ENCODE peak calls at places on chromosomes 16 and 17, in seven cellular contexts. One of them, this sample, is unnamed.
A peak's percentile ranks its signal among the peaks of the same experiment; 100 is the strongest.

GRCh38 chr16:23408242-23409201 is 44.5 kb downstream of the COG7 start:
- DNase-seq in NCI-H774: peak; percentile 35
- DNase-seq in T1000: no peak
- DNase-seq in NCI-H1105: peak; percentile 57
- DNase-seq in heart left ventricle: peak; percentile 68
- DNase-seq in MM.1S: no peak
- DNase-seq in mammary epithelial cell: no peak
- DNase-seq in this sample: no peak

GRCh38 chr16:75238132-75238852 is 13.1 kb downstream of the BCAR1 start:
- DNase-seq in heart left ventricle: peak; percentile 90
- DNase-seq in T1000: peak; percentile 65
- DNase-seq in MM.1S: no peak
- DNase-seq in NCI-H1105: no peak
- DNase-seq in NCI-H774: no peak
- DNase-seq in mammary epithelial cell: no peak
- DNase-seq in this sample: no peak

GRCh38 chr16:24540575-24541240 is 1.3 kb downstream of the RBBP6 start:
- DNase-seq in T1000: no peak
- DNase-seq in NCI-H774: no peak
- DNase-seq in NCI-H1105: no peak
- DNase-seq in mammary epithelial cell: peak; percentile 37
- DNase-seq in heart left ventricle: no peak
- DNase-seq in MM.1S: peak; percentile 49
- DNase-seq in this sample: no peak

GRCh38 chr17:10745231-10745630 is 15.4 kb upstream of the TMEM220 start:
- DNase-seq in T1000: no peak
- DNase-seq in MM.1S: no peak
- DNase-seq in NCI-H774: no peak
- DNase-seq in mammary epithelial cell: no peak
- DNase-seq in NCI-H1105: no peak
- DNase-seq in heart left ventricle: no peak
- DNase-seq in this sample: peak; percentile 26

GRCh38 chr17:39125143-39125875 is 26.1 kb downstream of the PLXDC1 start:
- DNase-seq in T1000: no peak
- DNase-seq in mammary epithelial cell: no peak
- DNase-seq in heart left ventricle: no peak
- DNase-seq in MM.1S: no peak
- DNase-seq in NCI-H1105: no peak
- DNase-seq in NCI-H774: no peak
- DNase-seq in this sample: no peak

GRCh38 chr17:45411348-45412105 is 21.1 kb downstream of the ARHGAP27 start:
- DNase-seq in MM.1S: no peak
- DNase-seq in T1000: no peak
- DNase-seq in mammary epithelial cell: no peak
- DNase-seq in heart left ventricle: peak; percentile 70
- DNase-seq in NCI-H774: no peak
- DNase-seq in NCI-H1105: no peak
- DNase-seq in this sample: peak; percentile 69

GRCh38 chr17:47810200-47810821 is 11.3 kb downstream of the OSBPL7 start:
- DNase-seq in mammary epithelial cell: peak; percentile 96
- DNase-seq in NCI-H774: no peak
- DNase-seq in heart left ventricle: no peak
- DNase-seq in NCI-H1105: no peak
- DNase-seq in T1000: peak; percentile 62
- DNase-seq in MM.1S: no peak
- DNase-seq in this sample: no peak

GRCh38 chr17:74883241-74883750 is 10.1 kb downstream of the FADS6 start:
- DNase-seq in mammary epithelial cell: no peak
- DNase-seq in MM.1S: no peak
- DNase-seq in heart left ventricle: peak; percentile 51
- DNase-seq in NCI-H1105: no peak
- DNase-seq in T1000: no peak
- DNase-seq in NCI-H774: no peak
- DNase-seq in this sample: no peak

GRCh38 chr17:17035490-17035889 is 6.8 kb upstream of the MPRIP start:
- DNase-seq in mammary epithelial cell: no peak
- DNase-seq in T1000: no peak
- DNase-seq in NCI-H1105: no peak
- DNase-seq in MM.1S: no peak
- DNase-seq in heart left ventricle: no peak
- DNase-seq in NCI-H774: no peak
- DNase-seq in this sample: no peak

GRCh38 chr17:40433551-40434384 is 9.5 kb upstream of the IGFBP4 start:
- DNase-seq in NCI-H774: no peak
- DNase-seq in T1000: no peak
- DNase-seq in MM.1S: no peak
- DNase-seq in mammary epithelial cell: no peak
- DNase-seq in heart left ventricle: no peak
- DNase-seq in NCI-H1105: no peak
- DNase-seq in this sample: no peak

GRCh38 chr17:79971651-79972050 is 64.0 kb downstream of the TBC1D16 start:
- DNase-seq in T1000: no peak
- DNase-seq in NCI-H1105: no peak
- DNase-seq in heart left ventricle: no peak
- DNase-seq in mammary epithelial cell: no peak
- DNase-seq in NCI-H774: no peak
- DNase-seq in MM.1S: no peak
- DNase-seq in this sample: no peak

GRCh38 chr17:47669060-47669459 is 19.3 kb downstream of the KPNB1 start:
- DNase-seq in T1000: no peak
- DNase-seq in NCI-H774: no peak
- DNase-seq in MM.1S: no peak
- DNase-seq in NCI-H1105: no peak
- DNase-seq in mammary epithelial cell: no peak
- DNase-seq in heart left ventricle: no peak
- DNase-seq in this sample: no peak

GRCh38 chr17:65332779-65333178 is 195.6 kb downstream of the RGS9 start:
- DNase-seq in heart left ventricle: no peak
- DNase-seq in MM.1S: no peak
- DNase-seq in NCI-H1105: no peak
- DNase-seq in T1000: no peak
- DNase-seq in mammary epithelial cell: no peak
- DNase-seq in NCI-H774: no peak
- DNase-seq in this sample: no peak

GRCh38 chr16:66359811-66360608 is 6.5 kb upstream of the CDH5 start:
- DNase-seq in T1000: no peak
- DNase-seq in NCI-H1105: no peak
- DNase-seq in NCI-H774: no peak
- DNase-seq in MM.1S: no peak
- DNase-seq in heart left ventricle: peak; percentile 70
- DNase-seq in mammary epithelial cell: no peak
- DNase-seq in this sample: no peak

GRCh38 chr17:50272246-50272645 is 2.0 kb upstream of the TMEM92 start:
- DNase-seq in NCI-H1105: no peak
- DNase-seq in T1000: no peak
- DNase-seq in mammary epithelial cell: no peak
- DNase-seq in NCI-H774: no peak
- DNase-seq in MM.1S: no peak
- DNase-seq in heart left ventricle: peak; percentile 14
- DNase-seq in this sample: no peak

GRCh38 chr17:78130439-78131101 is at the start of gene TMC8:
- DNase-seq in NCI-H1105: no peak
- DNase-seq in NCI-H774: no peak
- DNase-seq in T1000: no peak
- DNase-seq in MM.1S: peak; percentile 91
- DNase-seq in mammary epithelial cell: no peak
- DNase-seq in heart left ventricle: no peak
- DNase-seq in this sample: peak; percentile 69

GRCh38 chr17:58991718-58992331 is 114.9 kb downstream of the TRIM37 start:
- DNase-seq in NCI-H1105: no peak
- DNase-seq in mammary epithelial cell: no peak
- DNase-seq in T1000: no peak
- DNase-seq in MM.1S: no peak
- DNase-seq in NCI-H774: no peak
- DNase-seq in heart left ventricle: no peak
- DNase-seq in this sample: no peak

GRCh38 chr16:81214745-81215166 is 23.7 kb upstream of the BCO1 start:
- DNase-seq in mammary epithelial cell: no peak
- DNase-seq in NCI-H774: no peak
- DNase-seq in T1000: no peak
- DNase-seq in NCI-H1105: no peak
- DNase-seq in MM.1S: no peak
- DNase-seq in heart left ventricle: no peak
- DNase-seq in this sample: no peak

GRCh38 chr17:33901085-33901484 is 354.0 kb upstream of the CCL2 start:
- DNase-seq in T1000: no peak
- DNase-seq in MM.1S: no peak
- DNase-seq in mammary epithelial cell: no peak
- DNase-seq in heart left ventricle: no peak
- DNase-seq in NCI-H774: no peak
- DNase-seq in NCI-H1105: no peak
- DNase-seq in this sample: no peak

GRCh38 chr17:73645050-73645871 is 1.0 kb upstream of the SDK2 start:
- DNase-seq in T1000: no peak
- DNase-seq in NCI-H1105: peak; percentile 74
- DNase-seq in heart left ventricle: peak; percentile 65
- DNase-seq in MM.1S: no peak
- DNase-seq in mammary epithelial cell: peak; percentile 66
- DNase-seq in NCI-H774: peak; percentile 83
- DNase-seq in this sample: no peak

GRCh38 chr17:49952912-49953497 is 16.0 kb upstream of the DLX4 start:
- DNase-seq in NCI-H1105: no peak
- DNase-seq in mammary epithelial cell: no peak
- DNase-seq in MM.1S: no peak
- DNase-seq in heart left ventricle: no peak
- DNase-seq in NCI-H774: no peak
- DNase-seq in T1000: peak; percentile 31
- DNase-seq in this sample: no peak

GRCh38 chr17:50290074-50290702 is 15.9 kb downstream of the TMEM92 start:
- DNase-seq in T1000: peak; percentile 56
- DNase-seq in NCI-H1105: no peak
- DNase-seq in heart left ventricle: peak; percentile 72
- DNase-seq in NCI-H774: no peak
- DNase-seq in mammary epithelial cell: peak; percentile 89
- DNase-seq in MM.1S: no peak
- DNase-seq in this sample: peak; percentile 87

GRCh38 chr16:58511933-58512815 is 3.1 kb upstream of the SETD6 start:
- DNase-seq in T1000: no peak
- DNase-seq in MM.1S: peak; percentile 69
- DNase-seq in heart left ventricle: peak; percentile 73
- DNase-seq in NCI-H1105: peak; percentile 33
- DNase-seq in NCI-H774: peak; percentile 21
- DNase-seq in mammary epithelial cell: peak; percentile 38
- DNase-seq in this sample: peak; percentile 78

GRCh38 chr17:59149051-59149450 is 5.9 kb downstream of the SKA2 start:
- DNase-seq in NCI-H774: no peak
- DNase-seq in MM.1S: no peak
- DNase-seq in NCI-H1105: no peak
- DNase-seq in heart left ventricle: no peak
- DNase-seq in T1000: no peak
- DNase-seq in mammary epithelial cell: peak; percentile 82
- DNase-seq in this sample: no peak

GRCh38 chr17:79566251-79566955 is 44.4 kb downstream of the RBFOX3 start:
- DNase-seq in NCI-H1105: no peak
- DNase-seq in heart left ventricle: no peak
- DNase-seq in NCI-H774: no peak
- DNase-seq in MM.1S: no peak
- DNase-seq in T1000: no peak
- DNase-seq in mammary epithelial cell: no peak
- DNase-seq in this sample: no peak

GRCh38 chr16:11361751-11362742 is 16.8 kb downstream of the RMI2 start:
- DNase-seq in NCI-H1105: no peak
- DNase-seq in heart left ventricle: no peak
- DNase-seq in MM.1S: peak; percentile 83
- DNase-seq in T1000: no peak
- DNase-seq in NCI-H774: no peak
- DNase-seq in mammary epithelial cell: no peak
- DNase-seq in this sample: no peak

GRCh38 chr16:57591086-57591869 is 37.2 kb upstream of the ADGRG1 start:
- DNase-seq in mammary epithelial cell: peak; percentile 90
- DNase-seq in NCI-H1105: peak; percentile 22
- DNase-seq in T1000: peak; percentile 69
- DNase-seq in NCI-H774: peak; percentile 17
- DNase-seq in MM.1S: peak; percentile 54
- DNase-seq in heart left ventricle: peak; percentile 70
- DNase-seq in this sample: peak; percentile 63

GRCh38 chr16:67404740-67405226 is 11.5 kb upstream of the TPPP3 start:
- DNase-seq in MM.1S: no peak
- DNase-seq in T1000: no peak
- DNase-seq in NCI-H1105: no peak
- DNase-seq in mammary epithelial cell: peak; percentile 100
- DNase-seq in heart left ventricle: no peak
- DNase-seq in NCI-H774: no peak
- DNase-seq in this sample: no peak

GRCh38 chr16:68396481-68396880 is 51.8 kb downstream of the SMPD3 start:
- DNase-seq in T1000: no peak
- DNase-seq in mammary epithelial cell: peak; percentile 26
- DNase-seq in NCI-H1105: no peak
- DNase-seq in MM.1S: peak; percentile 47
- DNase-seq in heart left ventricle: no peak
- DNase-seq in NCI-H774: peak; percentile 24
- DNase-seq in this sample: no peak

GRCh38 chr16:5918553-5919127 is 821.0 kb upstream of the EEF2KMT start:
- DNase-seq in mammary epithelial cell: no peak
- DNase-seq in heart left ventricle: no peak
- DNase-seq in MM.1S: peak; percentile 24
- DNase-seq in NCI-H774: no peak
- DNase-seq in NCI-H1105: no peak
- DNase-seq in T1000: no peak
- DNase-seq in this sample: no peak

GRCh38 chr16:10256855-10257641 is 74.8 kb upstream of the GRIN2A start:
- DNase-seq in NCI-H774: no peak
- DNase-seq in NCI-H1105: peak; percentile 15
- DNase-seq in T1000: no peak
- DNase-seq in mammary epithelial cell: peak; percentile 27
- DNase-seq in heart left ventricle: no peak
- DNase-seq in MM.1S: peak; percentile 38
- DNase-seq in this sample: peak; percentile 49

GRCh38 chr16:66548868-66549267 is 1.1 kb downstream of the TK2 start:
- DNase-seq in heart left ventricle: no peak
- DNase-seq in NCI-H774: no peak
- DNase-seq in T1000: no peak
- DNase-seq in NCI-H1105: no peak
- DNase-seq in mammary epithelial cell: no peak
- DNase-seq in MM.1S: no peak
- DNase-seq in this sample: no peak

GRCh38 chr17:42845918-42846593 is 1.7 kb downstream of the AOC2 start:
- DNase-seq in heart left ventricle: no peak
- DNase-seq in T1000: no peak
- DNase-seq in NCI-H774: no peak
- DNase-seq in MM.1S: no peak
- DNase-seq in mammary epithelial cell: peak; percentile 16
- DNase-seq in NCI-H1105: no peak
- DNase-seq in this sample: no peak

GRCh38 chr17:82371333-82372062 is at the start of gene UTS2R:
- DNase-seq in mammary epithelial cell: no peak
- DNase-seq in NCI-H1105: no peak
- DNase-seq in MM.1S: no peak
- DNase-seq in heart left ventricle: no peak
- DNase-seq in NCI-H774: no peak
- DNase-seq in T1000: no peak
- DNase-seq in this sample: no peak

GRCh38 chr17:76599699-76600460 is 14.2 kb upstream of the ST6GALNAC2 start:
- DNase-seq in MM.1S: no peak
- DNase-seq in heart left ventricle: no peak
- DNase-seq in T1000: no peak
- DNase-seq in NCI-H1105: no peak
- DNase-seq in mammary epithelial cell: peak; percentile 82
- DNase-seq in NCI-H774: no peak
- DNase-seq in this sample: peak; percentile 55

GRCh38 chr16:850668-851067 is 50.1 kb upstream of the GNG13 start:
- DNase-seq in T1000: no peak
- DNase-seq in MM.1S: no peak
- DNase-seq in heart left ventricle: peak; percentile 5
- DNase-seq in NCI-H1105: no peak
- DNase-seq in mammary epithelial cell: no peak
- DNase-seq in NCI-H774: no peak
- DNase-seq in this sample: no peak

GRCh38 chr17:43477832-43478634 is 5.7 kb upstream of the DHX8 start:
- DNase-seq in NCI-H1105: no peak
- DNase-seq in NCI-H774: peak; percentile 12
- DNase-seq in mammary epithelial cell: no peak
- DNase-seq in heart left ventricle: no peak
- DNase-seq in MM.1S: no peak
- DNase-seq in T1000: no peak
- DNase-seq in this sample: no peak

GRCh38 chr17:2749058-2749783 is at the start of gene CCDC92B:
- DNase-seq in heart left ventricle: no peak
- DNase-seq in NCI-H774: no peak
- DNase-seq in NCI-H1105: peak; percentile 27
- DNase-seq in MM.1S: no peak
- DNase-seq in mammary epithelial cell: no peak
- DNase-seq in T1000: no peak
- DNase-seq in this sample: no peak